ENCODE peak calls at places on chromosomes 16 and 17, in six cellular contexts. A is prostate gland, H is tibial nerve, C is stomach, F is spleen, D is K562. P is an unnamed sample.

GRCh38 chr17:31558748-31559646 is 167.5 kb downstream of the RAB11FIP4 start:
- DNase-seq in D (peak; percentile 76), H (peak; percentile 57), A (peak; percentile 68), C (peak; percentile 79), F (peak; percentile 94), P (peak; percentile 59)

GRCh38 chr16:12749076-12749475 is 54.6 kb downstream of the CPPED1 start:
- DNase-seq in H (no peak), C (no peak), D (no peak), A (no peak), F (no peak), P (no peak)

GRCh38 chr17:64420143-64420670 is 28.7 kb upstream of the MILR1 start:
- DNase-seq in C (no peak), A (peak; percentile 46), D (peak; percentile 83), F (no peak), H (no peak), P (no peak)

GRCh38 chr16:54931041-54931756 is 534 bp downstream of the IRX5 start:
- DNase-seq in F (no peak), H (no peak), A (no peak), D (peak; percentile 51), C (no peak), P (no peak)

GRCh38 chr17:59762022-59762825 is 54.8 kb downstream of the VMP1 start:
- DNase-seq in H (no peak), A (no peak), C (no peak), D (no peak), F (no peak), P (no peak)

GRCh38 chr16:10511829-10512228 is 68.6 kb downstream of the EMP2 start:
- DNase-seq in D (no peak), C (no peak), F (no peak), A (no peak), H (no peak), P (no peak)

GRCh38 chr16:86740817-86741799 is 162.8 kb downstream of the FOXL1 start:
- DNase-seq in A (no peak), F (peak; percentile 64), H (no peak), C (no peak), D (no peak), P (peak; percentile 31)

GRCh38 chr17:59746849-59747445 is 39.5 kb downstream of the VMP1 start:
- DNase-seq in F (no peak), C (no peak), D (peak; percentile 56), H (no peak), A (no peak), P (no peak)

GRCh38 chr17:12070561-12070960 is 49.9 kb downstream of the MAP2K4 start:
- DNase-seq in F (no peak), D (no peak), C (no peak), H (no peak), A (no peak), P (no peak)

GRCh38 chr17:65556014-65556909 is 5.2 kb downstream of the AXIN2 start:
- DNase-seq in F (peak; percentile 92), A (peak; percentile 79), D (peak; percentile 81), C (peak; percentile 89), H (peak; percentile 66), P (peak; percentile 62)

GRCh38 chr16:79885320-79885719 is 284.8 kb upstream of the MAF start:
- DNase-seq in F (no peak), H (no peak), D (no peak), A (peak; percentile 84), C (no peak), P (no peak)

GRCh38 chr16:29743827-29744531 is 1.8 kb downstream of the C16orf54 start:
- DNase-seq in H (no peak), C (no peak), A (peak; percentile 68), F (peak; percentile 83), D (no peak), P (no peak)

GRCh38 chr17:13601317-13601775 is 383 bp downstream of the HS3ST3A1 start:
- DNase-seq in C (no peak), A (no peak), D (no peak), F (peak; percentile 72), H (no peak), P (no peak)

GRCh38 chr17:45814622-45815606 is 29.8 kb upstream of the SPPL2C start:
- DNase-seq in C (no peak), A (no peak), D (no peak), H (no peak), F (no peak), P (no peak)

GRCh38 chr17:51046527-51047384 is 73.9 kb downstream of the SPAG9 start:
- DNase-seq in H (peak; percentile 63), F (no peak), A (peak; percentile 74), D (peak; percentile 18), C (no peak), P (no peak)

GRCh38 chr17:73743802-73744201 is 99.6 kb upstream of the SDK2 start:
- DNase-seq in C (no peak), F (no peak), A (no peak), D (no peak), H (no peak), P (no peak)

GRCh38 chr17:65261682-65262636 is 124.8 kb downstream of the RGS9 start:
- DNase-seq in A (no peak), F (no peak), C (no peak), D (no peak), H (no peak), P (no peak)

GRCh38 chr16:81996664-81997529 is 14.4 kb downstream of the SDR42E1 start:
- DNase-seq in C (no peak), F (no peak), H (no peak), A (no peak), D (peak; percentile 47), P (no peak)

GRCh38 chr16:70661918-70662641 is 15.7 kb downstream of the IL34 start:
- DNase-seq in D (no peak), C (no peak), A (no peak), F (no peak), H (no peak), P (no peak)

GRCh38 chr17:38330941-38331411 is 12.8 kb downstream of the GPR179 start:
- DNase-seq in F (peak; percentile 68), A (no peak), H (no peak), D (no peak), C (peak; percentile 51), P (no peak)

GRCh38 chr17:45050680-45051059 is 762 bp downstream of the DCAKD start:
- DNase-seq in A (no peak), D (peak; percentile 62), H (no peak), F (no peak), C (no peak), P (no peak)

GRCh38 chr17:55458977-55459376 is 37.3 kb upstream of the MMD start:
- DNase-seq in H (no peak), A (no peak), D (no peak), F (no peak), C (no peak), P (no peak)

GRCh38 chr17:76529224-76529642 is 8.3 kb downstream of the CYGB start:
- DNase-seq in D (peak; percentile 64), C (peak; percentile 48), A (peak; percentile 67), F (no peak), H (peak; percentile 84), P (peak; percentile 83)

GRCh38 chr17:81200695-81201580 is 21.8 kb downstream of the CEP131 start:
- DNase-seq in D (peak; percentile 82), H (peak; percentile 29), F (no peak), C (peak; percentile 79), A (peak; percentile 66), P (no peak)

GRCh38 chr17:82244413-82245140 is 15.7 kb downstream of the SLC16A3 start:
- DNase-seq in A (no peak), F (peak; percentile 77), C (no peak), D (no peak), H (no peak), P (no peak)

GRCh38 chr17:35747540-35748017 is 5.5 kb downstream of the GAS2L2 start:
- DNase-seq in F (peak; percentile 85), A (peak; percentile 74), D (peak; percentile 87), C (peak; percentile 85), H (peak; percentile 73), P (peak; percentile 52)

GRCh38 chr16:64132686-64133085 is 989.2 kb downstream of the CDH11 start:
- DNase-seq in H (no peak), D (no peak), C (no peak), A (no peak), F (no peak), P (no peak)

GRCh38 chr17:31695456-31696090 is 163.5 kb downstream of the COPRS start:
- DNase-seq in A (no peak), F (no peak), D (no peak), H (no peak), C (no peak), P (no peak)

GRCh38 chr16:27639588-27640276 is 89.8 kb downstream of the KATNIP start:
- DNase-seq in H (no peak), A (peak; percentile 33), D (peak; percentile 71), C (no peak), F (no peak), P (no peak)

GRCh38 chr17:57569021-57569420 is 176.1 kb downstream of the CCDC182 start:
- DNase-seq in D (no peak), H (no peak), F (no peak), C (no peak), A (no peak), P (no peak)

GRCh38 chr16:56916571-56917403 is 15.2 kb upstream of the HERPUD1 start:
- DNase-seq in C (no peak), A (peak; percentile 63), F (no peak), H (no peak), D (no peak), P (no peak)

DNA sequence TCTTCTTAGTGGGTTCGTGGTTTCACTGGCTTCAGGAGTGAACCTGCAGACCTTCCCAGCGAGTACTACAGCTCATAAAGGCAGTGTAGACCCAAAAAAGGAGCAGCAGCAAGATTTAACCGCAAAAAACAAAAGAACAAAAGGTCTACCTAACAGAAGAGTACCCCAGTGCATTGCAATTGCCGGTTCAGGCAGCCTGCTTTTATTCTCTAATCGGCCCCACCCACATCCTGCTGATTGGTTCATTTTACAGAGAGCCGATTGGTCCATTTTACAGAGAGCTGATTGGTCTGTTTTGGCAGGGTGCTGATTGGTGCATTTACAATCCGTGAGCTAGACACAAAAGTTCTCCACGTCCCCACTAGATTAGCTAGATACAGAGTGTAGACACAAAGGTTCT is 2.0 kb upstream of the ARRB2 start:
- DNase-seq in D (peak; percentile 38), H (no peak), C (no peak), A (no peak), F (no peak), P (no peak)
- TF ChIP-seq POLR2A in D (no peak), H (no peak), C (no peak), A (no peak), F (no peak), P (no peak)

GRCh38 chr17:75289122-75289831 is at the start of gene SLC25A19:
- DNase-seq in F (peak; percentile 99), D (peak; percentile 99), C (peak; percentile 99), A (peak; percentile 98), H (peak; percentile 94), P (peak; percentile 99)
- TF ChIP-seq CTCF in F (peak; percentile 48), D (peak; percentile 96), C (no peak), A (no peak), H (no peak), P (no peak)

DNA sequence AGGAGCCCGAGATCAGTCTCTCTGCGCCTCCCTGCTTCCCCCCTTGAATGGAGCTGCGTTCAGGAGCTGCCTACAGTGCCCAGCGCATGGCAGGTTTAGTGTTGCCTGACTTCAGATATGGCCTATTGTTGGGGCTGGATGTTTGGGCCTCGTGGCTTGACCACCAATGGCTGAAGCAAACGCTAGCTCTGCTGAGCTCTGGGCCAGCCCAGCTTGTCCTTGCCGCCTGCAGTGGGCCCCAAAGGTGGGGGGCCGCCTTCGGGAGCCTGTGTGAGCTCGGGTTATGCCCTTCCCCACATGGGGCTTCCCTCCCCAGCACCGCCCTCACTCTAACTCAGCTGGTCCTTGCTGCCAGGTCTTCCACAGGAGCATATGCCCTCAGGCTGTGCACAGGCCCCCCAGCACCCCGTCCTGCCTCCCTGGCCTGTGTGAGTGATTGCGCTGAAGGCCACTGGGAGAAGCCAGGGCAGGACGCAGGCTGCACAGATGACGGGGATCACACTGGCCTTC is 2.0 kb upstream of the METTL26 start:
- DNase-seq in F (peak; percentile 84), A (no peak), D (no peak), C (no peak), H (no peak), P (no peak)
- TF ChIP-seq POLR2A in F (no peak), A (no peak), D (no peak), C (no peak), H (no peak), P (no peak)

GRCh38 chr16:13923703-13924298 is 3.8 kb downstream of the ERCC4 start:
- DNase-seq in C (no peak), A (no peak), F (no peak), D (peak; percentile 46), H (no peak), P (no peak)
- TF ChIP-seq CTCF in C (no peak), A (peak; percentile 32), F (peak; percentile 56), D (peak; percentile 43), H (peak; percentile 38), P (peak; percentile 77)